ENCODE peak calls at places on chromosomes 3 and 15, in seven cellular contexts. F is RPMI8226; Z is stimulated activated CD4-positive, alpha-beta T cell treated with anti-CD3 and anti-CD28 coated beads, Interleukin-4, amount 100 ng/mL, for 24 hours; R is vagina; N is cardiac fibroblast; M is NCI-H2029; H is NCI-H460. S is an unnamed sample.

GRCh38 chr3:40847571-40847992 is 322.8 kb downstream of the ZNF621 start:
- DNase-seq in F (no peak), Z (no peak), R (peak), N (peak), M (no peak), H (no peak), S (no peak)

GRCh38 chr15:41782486-41783271 is 8.4 kb downstream of the MAPKBP1 start:
- DNase-seq in F (no peak), Z (no peak), R (no peak), N (no peak), M (no peak), H (no peak), S (no peak)

GRCh38 chr3:111845996-111846395 is 13.1 kb upstream of the PHLDB2 start:
- DNase-seq in F (no peak), Z (no peak), R (no peak), N (no peak), M (no peak), H (no peak), S (no peak)

GRCh38 chr3:45362768-45363167 is 25.6 kb upstream of the LARS2 start:
- DNase-seq in F (no peak), Z (no peak), R (no peak), N (peak), M (no peak), H (no peak), S (no peak)

GRCh38 chr3:127754411-127755304 is 67.7 kb downstream of the MGLL start:
- DNase-seq in F (no peak), Z (peak), R (no peak), N (no peak), M (no peak), H (no peak), S (no peak)

GRCh38 chr3:9141903-9142302 is 107.5 kb downstream of the SRGAP3 start:
- DNase-seq in F (no peak), Z (no peak), R (no peak), N (no peak), M (peak), H (no peak), S (no peak)

GRCh38 chr3:112308151-112308911 is 14.3 kb upstream of the SLC9C1 start:
- DNase-seq in F (no peak), Z (no peak), R (no peak), N (peak), M (peak), H (no peak), S (no peak)

GRCh38 chr15:77541421-77542181 is 91.1 kb downstream of the LINGO1 start:
- DNase-seq in F (no peak), Z (no peak), R (no peak), N (peak), M (no peak), H (no peak), S (no peak)

GRCh38 chr3:173663664-173664063 is 266.1 kb downstream of the NLGN1 start:
- DNase-seq in F (no peak), Z (no peak), R (no peak), N (no peak), M (no peak), H (no peak), S (no peak)

GRCh38 chr15:85592148-85592547 is 202.6 kb downstream of the KLHL25 start:
- DNase-seq in F (no peak), Z (no peak), R (no peak), N (peak), M (no peak), H (peak), S (no peak)

GRCh38 chr3:170222647-170223541 is 670 bp downstream of the PRKCI start:
- DNase-seq in F (peak), Z (peak), R (no peak), N (no peak), M (no peak), H (no peak), S (peak)

GRCh38 chr3:73669268-73669667 is 44.5 kb upstream of the PDZRN3 start:
- DNase-seq in F (no peak), Z (no peak), R (no peak), N (peak), M (no peak), H (no peak), S (no peak)